ENCODE peak calls at places on chromosome 11, in five cellular contexts. X is HepG2, F is K562, D is HCT116, I is SK-N-SH. P is an unnamed sample.

GRCh38 chr11:13329670-13330401 is 52.2 kb downstream of the BMAL1 start:
- DNase-seq in X (no peak), F (no peak), D (no peak), I (peak), P (no peak)

GRCh38 chr11:86632499-86633269 is 39.7 kb downstream of the ME3 start:
- DNase-seq in X (peak), F (peak), D (peak), I (peak), P (peak)

GRCh38 chr11:131889146-131889577 is 518.7 kb downstream of the NTM start:
- DNase-seq in X (no peak), F (no peak), D (no peak), I (peak), P (peak)

GRCh38 chr11:95092549-95093324 is 3.1 kb downstream of the ENDOD1 start:
- DNase-seq in X (peak), F (peak), D (no peak), I (peak), P (no peak)

GRCh38 chr11:1523077-1523476 is 36.5 kb upstream of the MOB2 start:
- DNase-seq in X (no peak), F (no peak), D (no peak), I (no peak), P (no peak)

GRCh38 chr11:78886616-78887015 is 312.0 kb upstream of the NARS2 start:
- DNase-seq in X (no peak), F (no peak), D (no peak), I (no peak), P (no peak)

GRCh38 chr11:131476266-131476665 is 105.9 kb downstream of the NTM start:
- DNase-seq in X (no peak), F (no peak), D (no peak), I (no peak), P (no peak)

GRCh38 chr11:111735262-111736116 is 30.7 kb downstream of the PPP2R1B start:
- DNase-seq in X (no peak), F (no peak), D (no peak), I (peak), P (no peak)

GRCh38 chr11:90668502-90668901 is 445.7 kb upstream of the CHORDC1 start:
- DNase-seq in X (no peak), F (no peak), D (no peak), I (no peak), P (no peak)

GRCh38 chr11:131495417-131495816 is 125.0 kb downstream of the NTM start:
- DNase-seq in X (no peak), F (no peak), D (no peak), I (no peak), P (no peak)

GRCh38 chr11:75161506-75161905 is 10.6 kb downstream of the SLCO2B1 start:
- DNase-seq in X (no peak), F (no peak), D (no peak), I (no peak), P (no peak)

GRCh38 chr11:48109046-48109666 is 107.5 kb upstream of the OR4B1 start:
- DNase-seq in X (peak), F (peak), D (peak), I (no peak), P (no peak)

GRCh38 chr11:43925063-43925931 is 17.1 kb upstream of the C11orf96 start:
- DNase-seq in X (no peak), F (no peak), D (no peak), I (no peak), P (no peak)

GRCh38 chr11:96055706-96056387 is 131.9 kb upstream of the MTMR2 start:
- DNase-seq in X (peak), F (peak), D (no peak), I (no peak), P (no peak)

GRCh38 chr11:38562562-38562961 is 1964.5 kb upstream of the RAG2 start:
- DNase-seq in X (no peak), F (no peak), D (no peak), I (no peak), P (no peak)

GRCh38 chr11:85948884-85949283 is 93.7 kb downstream of the CCDC83 start:
- DNase-seq in X (no peak), F (no peak), D (no peak), I (no peak), P (no peak)

GRCh38 chr11:97895572-97895971 is 1125.2 kb upstream of the CNTN5 start:
- DNase-seq in X (no peak), F (no peak), D (no peak), I (no peak), P (no peak)

GRCh38 chr11:57453543-57454177 is 6.7 kb upstream of the RTN4RL2 start:
- DNase-seq in X (peak), F (no peak), D (no peak), I (no peak), P (no peak)

GRCh38 chr11:298406-299065 is 790 bp downstream of the IFITM5 start:
- DNase-seq in X (no peak), F (no peak), D (no peak), I (no peak), P (no peak)

GRCh38 chr11:68011046-68011943 is 1.2 kb downstream of the ALDH3B1 start:
- DNase-seq in X (no peak), F (no peak), D (no peak), I (no peak), P (no peak)

GRCh38 chr11:120748485-120748814 is 236.9 kb downstream of the GRIK4 start:
- DNase-seq in X (no peak), F (no peak), D (no peak), I (peak), P (no peak)

GRCh38 chr11:5232150-5232549 is 2.1 kb downstream of the HBD start:
- DNase-seq in X (no peak), F (no peak), D (no peak), I (no peak), P (no peak)

GRCh38 chr11:3929689-3930088 is 74.2 kb downstream of the STIM1 start:
- DNase-seq in X (no peak), F (peak), D (no peak), I (no peak), P (no peak)

GRCh38 chr11:43712676-43713075 is 32.1 kb downstream of the HSD17B12 start:
- DNase-seq in X (no peak), F (no peak), D (no peak), I (no peak), P (no peak)

GRCh38 chr11:114604179-114604813 is 8.7 kb upstream of the NXPE4 start:
- DNase-seq in X (no peak), F (no peak), D (no peak), I (no peak), P (no peak)

GRCh38 chr11:87150936-87151335 is 113.2 kb downstream of the TMEM135 start:
- DNase-seq in X (no peak), F (no peak), D (no peak), I (no peak), P (no peak)

GRCh38 chr11:134727204-134727603 is 315.2 kb upstream of the B3GAT1 start:
- DNase-seq in X (no peak), F (peak), D (peak), I (no peak), P (no peak)

GRCh38 chr11:130624946-130625345 is 176.5 kb downstream of the ADAMTS15 start:
- DNase-seq in X (no peak), F (no peak), D (no peak), I (no peak), P (no peak)

GRCh38 chr11:61753672-61754071 is 1.2 kb downstream of the MYRF start:
- DNase-seq in X (no peak), F (no peak), D (no peak), I (no peak), P (no peak)

GRCh38 chr11:69218946-69219720 is 63.4 kb downstream of the SMIM38 start:
- DNase-seq in X (no peak), F (no peak), D (no peak), I (no peak), P (no peak)
- TF ChIP-seq ZBTB33 in X (no peak), F (no peak), D (no peak), I (no peak), P (no peak)

DNA sequence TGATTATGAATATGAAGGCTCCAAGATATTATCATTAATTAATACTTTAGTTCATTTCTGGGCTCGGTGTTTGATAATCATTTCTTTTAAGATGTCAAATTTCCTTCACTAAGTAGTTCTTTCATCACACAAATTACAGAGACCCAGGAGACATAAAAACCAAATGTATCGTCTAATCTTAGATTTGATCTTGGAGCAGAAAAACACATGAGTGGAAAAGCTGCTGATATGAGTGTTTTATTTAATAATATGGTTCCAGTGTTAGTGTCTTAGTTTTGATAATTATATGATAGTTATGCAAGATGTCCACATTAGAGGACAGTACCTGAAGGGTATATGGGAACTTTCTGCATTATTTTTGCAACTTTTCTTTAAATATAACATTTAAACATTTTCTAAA is 494.5 kb upstream of the RAG2 start:
- DNase-seq in X (no peak), F (no peak), D (no peak), I (no peak), P (no peak)
- TF ChIP-seq ZBTB33 in X (no peak), F (no peak), D (no peak), I (no peak), P (no peak)

GRCh38 chr11:45723421-45723820 is 58.0 kb upstream of the CHST1 start:
- DNase-seq in X (no peak), F (no peak), D (no peak), I (no peak), P (no peak)

GRCh38 chr11:45725776-45726606 is 60.6 kb upstream of the CHST1 start:
- DNase-seq in X (no peak), F (no peak), D (no peak), I (no peak), P (no peak)

GRCh38 chr11:45722144-45722543 is 56.7 kb upstream of the CHST1 start:
- DNase-seq in X (no peak), F (peak), D (no peak), I (no peak), P (no peak)

GRCh38 chr11:45725121-45725520 is 59.7 kb upstream of the CHST1 start:
- DNase-seq in X (no peak), F (no peak), D (no peak), I (no peak), P (no peak)

GRCh38 chr11:45724145-45724544 is 58.7 kb upstream of the CHST1 start:
- DNase-seq in X (no peak), F (no peak), D (no peak), I (no peak), P (no peak)
- TF ChIP-seq ZBTB33 in X (no peak), F (no peak), D (no peak), I (no peak), P (no peak)

DNA sequence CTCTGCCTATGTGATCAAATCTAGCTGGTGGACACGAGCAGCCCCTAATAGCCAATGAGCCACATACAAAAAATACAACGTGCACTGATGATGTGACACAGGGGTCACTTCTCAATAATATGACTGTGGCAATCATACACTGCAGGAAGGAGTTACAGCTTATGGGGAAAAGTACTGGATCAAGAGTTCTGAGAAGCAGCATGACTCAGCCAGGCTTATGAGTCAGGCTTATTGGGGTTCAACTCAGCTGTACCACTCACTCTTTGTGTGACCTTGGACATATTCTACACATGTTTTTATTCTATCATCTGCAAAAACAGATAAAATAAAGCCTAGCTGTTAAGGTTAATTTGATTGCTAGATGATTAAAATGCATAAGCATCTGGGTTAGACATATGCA is 889.5 kb upstream of the TENM4 start:
- DNase-seq in X (no peak), F (no peak), D (no peak), I (no peak), P (no peak)
- TF ChIP-seq ZBTB33 in X (no peak), F (no peak), D (no peak), I (no peak), P (no peak)

P was measured in GM12878.